ENCODE peak calls at places on chromosome 16, in six cellular contexts. P is HepG2, L is suprapubic skin, U is transverse colon, Y is H1, D is A549. O is an unnamed sample.

GRCh38 chr16:57693539-57693938 is 1.1 kb upstream of the DRC7 start:
- DNase-seq in P (no peak), L (no peak), U (no peak), Y (no peak), D (no peak), O (no peak)

GRCh38 chr16:88345943-88346560 is 36.7 kb upstream of the ZNF469 start:
- DNase-seq in P (no peak), L (no peak), U (no peak), Y (no peak), D (no peak), O (no peak)

GRCh38 chr16:28524544-28525179 is 14.1 kb downstream of the NUPR1 start:
- DNase-seq in P (no peak), L (no peak), U (no peak), Y (no peak), D (no peak), O (no peak)

GRCh38 chr16:4140652-4141051 is 24.4 kb upstream of the ADCY9 start:
- DNase-seq in P (no peak), L (no peak), U (no peak), Y (no peak), D (no peak), O (no peak)

GRCh38 chr16:9337262-9338032 is 246.0 kb downstream of the HAPSTR1 start:
- DNase-seq in P (no peak), L (no peak), U (no peak), Y (no peak), D (no peak), O (no peak)

GRCh38 chr16:81537721-81538561 is 93.3 kb downstream of the CMIP start:
- DNase-seq in P (no peak), L (no peak), U (no peak), Y (no peak), D (no peak), O (no peak)

GRCh38 chr16:57822861-57823260 is 20.6 kb upstream of the KIFC3 start:
- DNase-seq in P (no peak), L (no peak), U (no peak), Y (no peak), D (no peak), O (no peak)

GRCh38 chr16:73864868-73865267 is 431.7 kb upstream of the PSMD7 start:
- DNase-seq in P (no peak), L (no peak), U (no peak), Y (no peak), D (no peak), O (no peak)

GRCh38 chr16:10684541-10685151 is 10.1 kb downstream of the TEKT5 start:
- DNase-seq in P (no peak), L (no peak), U (no peak), Y (no peak), D (no peak), O (no peak)

GRCh38 chr16:8798174-8798527 is 512 bp downstream of the PMM2 start:
- DNase-seq in P (peak), L (no peak), U (no peak), Y (no peak), D (no peak), O (no peak)

GRCh38 chr16:66924527-66925321 is 611 bp downstream of the RRAD start:
- DNase-seq in P (no peak), L (no peak), U (peak), Y (no peak), D (peak), O (peak)

GRCh38 chr16:19003935-19004334 is 20.2 kb downstream of the TMC7 start:
- DNase-seq in P (peak), L (no peak), U (no peak), Y (no peak), D (no peak), O (no peak)

GRCh38 chr16:21554795-21555585 is 44.4 kb upstream of the METTL9 start:
- DNase-seq in P (peak), L (peak), U (peak), Y (peak), D (peak), O (peak)

GRCh38 chr16:85462405-85463227 is 150.5 kb upstream of the GSE1 start:
- DNase-seq in P (no peak), L (no peak), U (no peak), Y (no peak), D (no peak), O (peak)

GRCh38 chr16:14549789-14550153 is 80.3 kb downstream of the PARN start:
- DNase-seq in P (peak), L (no peak), U (no peak), Y (no peak), D (no peak), O (no peak)

GRCh38 chr16:57771141-57771785 is 31.0 kb downstream of the KIFC3 start:
- DNase-seq in P (no peak), L (no peak), U (no peak), Y (no peak), D (no peak), O (no peak)

GRCh38 chr16:56874800-56875199 is 9.8 kb downstream of the SLC12A3 start:
- DNase-seq in P (no peak), L (no peak), U (no peak), Y (no peak), D (no peak), O (peak)

GRCh38 chr16:24873028-24873427 is 27.3 kb downstream of the SLC5A11 start:
- DNase-seq in P (no peak), L (no peak), U (no peak), Y (no peak), D (no peak), O (no peak)

GRCh38 chr16:24906199-24906808 is 60.5 kb downstream of the SLC5A11 start:
- DNase-seq in P (peak), L (no peak), U (no peak), Y (no peak), D (no peak), O (no peak)

GRCh38 chr16:21001262-21001661 is 100.7 kb downstream of the LYRM1 start:
- DNase-seq in P (peak), L (no peak), U (peak), Y (no peak), D (peak), O (no peak)

GRCh38 chr16:31427441-31428276 is 501 bp downstream of the COX6A2 start:
- DNase-seq in P (no peak), L (no peak), U (peak), Y (no peak), D (no peak), O (peak)

GRCh38 chr16:89319883-89320716 is 102.6 kb downstream of the ZNF778 start:
- DNase-seq in P (peak), L (no peak), U (peak), Y (no peak), D (peak), O (peak)

GRCh38 chr16:68074850-68075249 is 10.3 kb upstream of the NFATC3 start:
- DNase-seq in P (no peak), L (no peak), U (peak), Y (no peak), D (no peak), O (no peak)

GRCh38 chr16:71647391-71647790 is 21.4 kb downstream of the MARVELD3 start:
- DNase-seq in P (no peak), L (no peak), U (no peak), Y (no peak), D (no peak), O (no peak)

GRCh38 chr16:47316686-47317085 is 144.2 kb downstream of the ITFG1 start:
- DNase-seq in P (no peak), L (no peak), U (no peak), Y (no peak), D (no peak), O (no peak)

GRCh38 chr16:47308601-47309000 is 152.3 kb downstream of the ITFG1 start:
- DNase-seq in P (no peak), L (no peak), U (no peak), Y (no peak), D (no peak), O (no peak)

GRCh38 chr16:47309581-47310312 is 151.1 kb downstream of the ITFG1 start:
- DNase-seq in P (no peak), L (no peak), U (no peak), Y (no peak), D (no peak), O (no peak)

GRCh38 chr16:47310792-47311211 is 150.1 kb downstream of the ITFG1 start:
- DNase-seq in P (no peak), L (no peak), U (no peak), Y (no peak), D (no peak), O (no peak)

GRCh38 chr16:47311738-47312505 is 148.9 kb downstream of the ITFG1 start:
- DNase-seq in P (no peak), L (no peak), U (no peak), Y (peak), D (no peak), O (no peak)
- TF ChIP-seq EP300 in P (no peak), L (no peak), U (no peak), Y (no peak), D (no peak), O (no peak)

GRCh38 chr16:27268376-27269299 is at the start of gene NSMCE1:
- DNase-seq in P (peak), L (peak), U (peak), Y (peak), D (peak), O (peak)
- TF ChIP-seq POLR2A in P (peak), L (peak), U (peak), Y (no peak), D (peak), O (peak)

GRCh38 chr16:70611224-70611598 is 35.1 kb upstream of the IL34 start:
- DNase-seq in P (no peak), L (no peak), U (no peak), Y (peak), D (no peak), O (no peak)
- TF ChIP-seq EP300 in P (no peak), L (no peak), U (no peak), Y (no peak), D (no peak), O (no peak)

GRCh38 chr16:397135-397661 is at the start of gene NME4:
- DNase-seq in P (no peak), L (no peak), U (peak), Y (no peak), D (no peak), O (peak)

GRCh38 chr16:396199-396598 is 800 bp upstream of the NME4 start:
- DNase-seq in P (no peak), L (no peak), U (no peak), Y (no peak), D (no peak), O (no peak)

GRCh38 chr16:398551-399277 is 1.7 kb downstream of the NME4 start:
- DNase-seq in P (no peak), L (no peak), U (no peak), Y (no peak), D (no peak), O (peak)

GRCh38 chr16:397736-398332 is 835 bp downstream of the NME4 start:
- DNase-seq in P (peak), L (peak), U (peak), Y (no peak), D (peak), O (peak)

GRCh38 chr16:396605-397004 is 394 bp upstream of the NME4 start:
- DNase-seq in P (peak), L (no peak), U (peak), Y (no peak), D (peak), O (peak)
- TF ChIP-seq POLR2A in P (no peak), L (no peak), U (no peak), Y (no peak), D (peak), O (no peak)

DNA sequence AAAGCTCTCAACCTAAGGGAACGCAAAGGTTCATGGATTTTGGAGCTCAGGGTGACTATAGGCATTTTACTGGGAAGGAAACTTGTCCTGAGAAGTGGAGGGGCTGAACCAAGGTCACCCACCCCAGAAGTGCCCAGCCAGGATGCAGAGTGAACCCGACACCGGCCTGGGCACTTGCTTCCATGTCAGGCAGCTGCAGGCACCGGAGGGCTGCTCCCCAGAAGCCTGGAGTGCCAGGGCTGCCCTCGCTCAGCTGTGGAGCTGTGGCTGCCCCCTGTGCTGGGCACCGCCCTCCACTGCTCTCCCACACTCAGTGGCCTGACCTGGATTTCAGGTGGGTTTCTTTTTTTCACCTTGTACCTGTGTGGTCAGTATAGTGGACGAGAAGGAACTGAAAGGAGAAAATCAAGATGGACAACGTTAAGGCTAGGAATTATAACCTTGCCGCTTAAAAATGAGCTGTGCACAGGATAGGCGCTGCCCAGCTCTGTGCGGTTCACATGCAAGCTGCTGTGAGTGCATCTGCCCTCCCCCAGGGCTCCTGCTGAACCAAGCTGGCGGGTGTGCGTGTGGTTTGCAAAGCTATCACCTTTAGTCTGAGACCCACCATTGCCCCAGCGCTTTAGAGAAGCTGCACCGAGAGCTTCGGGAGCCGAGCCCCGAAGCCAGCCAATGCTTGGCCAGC is 2.2 kb downstream of the MAPK8IP3 start:
- DNase-seq in P (no peak), L (no peak), U (no peak), Y (no peak), D (no peak), O (no peak)
- TF ChIP-seq EP300 in P (no peak), L (no peak), U (no peak), Y (no peak), D (no peak), O (no peak)

GRCh38 chr16:2009302-2009711 is 314 bp downstream of the ZNF598 start:
- DNase-seq in P (no peak), L (no peak), U (no peak), Y (no peak), D (no peak), O (peak)

GRCh38 chr16:2007081-2007836 is 2.4 kb downstream of the ZNF598 start:
- DNase-seq in P (no peak), L (no peak), U (no peak), Y (no peak), D (no peak), O (no peak)

GRCh38 chr16:2009791-2010510 is at the start of gene ZNF598:
- DNase-seq in P (peak), L (no peak), U (peak), Y (no peak), D (peak), O (peak)

GRCh38 chr16:2008009-2008526 is 1.6 kb downstream of the ZNF598 start:
- DNase-seq in P (no peak), L (peak), U (peak), Y (no peak), D (no peak), O (peak)

DNA sequence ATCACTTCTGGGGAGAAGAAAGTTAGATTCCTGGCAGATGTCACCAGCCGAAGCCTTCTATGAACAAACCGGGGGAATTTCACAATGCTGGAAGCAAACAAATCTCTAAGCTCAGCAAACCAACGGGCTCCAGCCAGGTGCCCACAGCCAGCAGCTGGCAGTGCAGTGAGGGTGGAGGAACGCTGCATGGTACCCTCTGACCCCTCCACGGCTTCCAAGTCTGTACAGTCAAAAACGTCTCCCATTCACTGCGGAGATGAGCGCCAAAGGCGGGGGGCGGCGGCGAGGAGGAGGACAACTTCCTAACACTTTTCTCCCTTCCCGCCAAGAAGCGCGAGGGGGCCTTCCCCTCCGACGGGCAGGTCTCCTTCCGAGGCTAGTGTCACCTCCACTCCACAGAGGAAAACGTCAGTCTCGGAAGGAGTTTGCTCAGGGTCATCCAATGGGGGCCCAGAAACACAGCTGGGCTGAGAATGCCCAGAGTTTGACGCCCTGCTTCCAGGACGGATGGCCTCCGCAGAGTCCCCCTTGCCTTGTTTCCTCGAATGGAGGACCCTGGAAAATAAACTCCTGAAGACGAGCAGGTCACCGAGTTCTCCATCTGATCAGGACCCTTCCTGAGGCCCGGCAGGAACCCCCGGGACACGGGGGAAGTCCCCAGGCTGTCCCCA is 855 bp downstream of the ZNF598 start:
- DNase-seq in P (peak), L (no peak), U (no peak), Y (no peak), D (no peak), O (peak)
- TF ChIP-seq POLR2A in P (peak), L (no peak), U (no peak), Y (no peak), D (no peak), O (no peak)